ENCODE peak calls at places on chromosomes 7 and 10, in seven cellular contexts. V is body of pancreas, P is A549, A is bronchial epithelial cell, L is GM23338, U is MM.1S, R is AG04450. W is an unnamed sample.

GRCh38 chr7:1937252-1937605 is 267.2 kb downstream of the ELFN1 start:
- DNase-seq in V (no peak), L (no peak), R (no peak), U (no peak), P (no peak), A (no peak), W (no peak)

GRCh38 chr10:86956195-86956840 is 1.1 kb downstream of the MMRN2 start:
- DNase-seq in R (no peak), A (no peak), V (no peak), U (no peak), L (no peak), P (no peak), W (no peak)

GRCh38 chr10:88546462-88546861 is 36.7 kb downstream of the RNLS start:
- DNase-seq in U (no peak), V (no peak), P (no peak), A (no peak), R (no peak), L (no peak), W (no peak)

GRCh38 chr10:47421057-47421952 is 37.2 kb upstream of the ZNF488 start:
- DNase-seq in V (no peak), U (no peak), P (no peak), A (peak; percentile 83), L (no peak), R (peak; percentile 36), W (peak; percentile 86)

GRCh38 chr10:85849315-85849714 is 517.3 kb downstream of the GRID1 start:
- DNase-seq in R (no peak), V (no peak), P (no peak), L (no peak), A (no peak), U (no peak), W (no peak)

GRCh38 chr10:63520463-63521388 is 475 bp upstream of the REEP3 start:
- DNase-seq in A (peak; percentile 61), L (peak; percentile 85), U (peak; percentile 67), V (peak; percentile 74), P (peak; percentile 81), R (no peak), W (peak; percentile 74)

GRCh38 chr10:33487014-33487776 is 152.7 kb upstream of the NRP1 start:
- DNase-seq in U (peak; percentile 53), L (no peak), A (no peak), V (no peak), P (peak; percentile 44), R (no peak), W (peak; percentile 48)

GRCh38 chr7:112204776-112205347 is 1.3 kb downstream of the DOCK4 start:
- DNase-seq in L (no peak), P (no peak), U (peak; percentile 55), A (no peak), V (no peak), R (no peak), W (peak; percentile 37)

GRCh38 chr7:100166317-100166940 is 2.0 kb downstream of the GAL3ST4 start:
- DNase-seq in V (no peak), A (no peak), U (no peak), L (no peak), R (no peak), P (no peak), W (no peak)

GRCh38 chr10:98403812-98404504 is 11.0 kb downstream of the PYROXD2 start:
- DNase-seq in U (no peak), A (peak; percentile 55), V (no peak), R (peak; percentile 33), L (no peak), P (no peak), W (no peak)

GRCh38 chr7:158470336-158470735 is 117.3 kb downstream of the PTPRN2 start:
- DNase-seq in P (no peak), R (no peak), A (no peak), L (peak; percentile 48), V (no peak), U (no peak), W (no peak)

GRCh38 chr10:116888380-116889055 is 39.2 kb downstream of the ENO4 start:
- DNase-seq in V (peak; percentile 76), A (peak; percentile 91), P (peak; percentile 61), L (peak; percentile 63), U (no peak), R (peak; percentile 55), W (peak; percentile 87)

GRCh38 chr7:122136639-122137253 is 7.3 kb downstream of the AASS start:
- DNase-seq in P (no peak), V (no peak), R (no peak), A (peak; percentile 22), U (no peak), L (no peak), W (peak; percentile 26)

GRCh38 chr10:102675887-102676616 is 31.8 kb downstream of the TRIM8 start:
- DNase-seq in R (peak; percentile 92), V (no peak), P (no peak), L (no peak), U (peak; percentile 51), A (peak; percentile 73), W (peak; percentile 99)
- H3K4me3 ChIP-seq in R (peak overlapping the region; percentile 45), V (no peak overlapping the region), P (no peak overlapping the region), L (peak overlapping the region; percentile 40), U (no peak overlapping the region), A (no peak overlapping the region), W (no peak overlapping the region)

DNA sequence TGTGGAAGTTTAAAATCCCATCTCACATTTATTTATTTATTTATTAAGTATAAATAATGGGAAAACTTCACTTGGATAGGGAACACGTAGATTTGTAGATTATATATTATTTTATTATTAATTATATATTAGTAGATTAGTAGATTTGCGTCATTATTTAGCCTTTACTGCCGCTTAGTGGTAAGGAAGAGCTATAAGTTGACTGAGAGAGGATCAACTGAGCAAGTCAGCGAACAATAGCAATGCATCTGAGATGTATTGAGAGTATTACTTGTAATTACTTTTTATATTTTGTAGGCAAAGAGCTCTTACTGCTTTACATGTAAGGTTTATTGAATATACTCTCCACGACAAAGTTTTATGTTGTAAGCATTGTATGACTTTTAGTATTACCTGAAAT is 244.5 kb upstream of the ANKRD30A start:
- DNase-seq in A (peak; percentile 34), P (peak; percentile 45), U (peak; percentile 34), R (peak; percentile 8), L (peak; percentile 60), V (no peak), W (peak; percentile 75)
- TF ChIP-seq CTCF in A (peak; percentile 31), P (peak; percentile 71), U (peak; percentile 35), R (peak; percentile 78), L (peak; percentile 61), V (peak; percentile 31), W (peak; percentile 72)

DNA sequence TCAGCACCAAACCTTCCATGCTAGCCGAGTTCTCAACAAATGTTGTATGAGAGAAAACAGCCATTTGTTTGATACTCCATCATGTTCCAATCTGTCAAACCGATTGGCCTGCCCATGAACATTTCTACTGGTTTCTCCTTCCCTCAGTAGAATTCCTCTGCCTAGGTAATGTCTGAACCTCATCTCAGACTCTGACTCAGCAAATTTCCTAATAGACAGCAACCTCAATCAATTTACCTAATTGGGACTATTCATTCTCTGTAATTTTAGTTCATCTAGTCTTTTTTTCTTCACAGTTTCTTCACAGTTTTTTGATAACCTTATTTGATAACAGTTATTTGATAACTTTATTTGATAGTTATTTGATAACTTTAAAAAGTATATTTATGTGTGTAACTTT is 585.1 kb downstream of the DNAJB9 start:
- DNase-seq in P (no peak), U (no peak), V (no peak), R (no peak), L (no peak), A (no peak), W (no peak)
- H3K4me3 ChIP-seq in P (no peak overlapping the region), U (no peak overlapping the region), V (no peak overlapping the region), R (no peak overlapping the region), L (no peak overlapping the region), A (no peak overlapping the region), W (no peak overlapping the region)

GRCh38 chr7:140060243-140060630 is 2.5 kb downstream of the PARP12 start:
- DNase-seq in A (peak; percentile 75), L (no peak), U (no peak), R (no peak), P (no peak), V (no peak), W (no peak)
- TF ChIP-seq CTCF in A (no peak), L (no peak), U (no peak), R (no peak), P (no peak), V (no peak), W (no peak)

DNA sequence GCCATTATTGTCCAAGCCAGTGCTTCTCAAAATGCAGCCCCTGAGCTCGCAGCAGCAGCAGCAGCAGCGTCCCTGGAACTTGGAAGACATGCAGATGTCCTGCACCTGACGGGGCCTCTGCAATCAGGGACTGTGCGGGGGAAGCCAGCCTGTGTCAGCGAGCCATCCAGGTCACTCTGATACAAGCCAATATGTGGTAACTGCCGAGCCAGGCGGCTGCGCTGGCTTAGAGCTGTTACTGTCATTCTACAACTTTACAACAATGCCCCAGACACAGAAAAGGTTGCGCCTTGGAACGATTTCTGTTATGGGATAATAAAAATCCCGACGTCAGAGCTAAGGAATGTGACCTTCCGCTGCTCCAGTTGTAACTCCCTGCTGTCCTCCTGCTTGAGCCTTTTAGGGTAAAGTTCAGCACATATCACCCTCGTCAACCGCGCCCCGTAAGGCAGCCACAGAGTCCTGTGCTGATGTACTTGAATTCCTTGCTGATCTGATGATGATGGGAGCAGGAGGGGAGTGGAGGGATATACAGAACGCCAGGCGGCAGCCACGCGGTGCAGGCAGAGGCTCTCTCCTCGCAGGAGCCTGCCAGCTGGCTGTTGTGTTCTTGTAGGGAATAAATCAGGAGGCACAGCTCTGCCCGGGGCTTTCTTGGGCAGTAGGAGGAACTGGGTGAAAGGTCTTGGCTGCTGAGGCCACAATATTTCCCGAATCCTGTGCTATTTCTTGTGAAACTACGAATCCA is 20.0 kb upstream of the CRYGN start:
- DNase-seq in V (peak; percentile 81), A (peak; percentile 45), U (no peak), P (peak; percentile 90), L (peak; percentile 75), R (peak; percentile 72), W (peak; percentile 92)
- H3K4me3 ChIP-seq in V (no peak overlapping the region), A (no peak overlapping the region), U (no peak overlapping the region), P (peak overlapping the region; percentile 15), L (no peak overlapping the region), R (peak overlapping the region; percentile 39), W (peak overlapping the region; percentile 31)

DNA sequence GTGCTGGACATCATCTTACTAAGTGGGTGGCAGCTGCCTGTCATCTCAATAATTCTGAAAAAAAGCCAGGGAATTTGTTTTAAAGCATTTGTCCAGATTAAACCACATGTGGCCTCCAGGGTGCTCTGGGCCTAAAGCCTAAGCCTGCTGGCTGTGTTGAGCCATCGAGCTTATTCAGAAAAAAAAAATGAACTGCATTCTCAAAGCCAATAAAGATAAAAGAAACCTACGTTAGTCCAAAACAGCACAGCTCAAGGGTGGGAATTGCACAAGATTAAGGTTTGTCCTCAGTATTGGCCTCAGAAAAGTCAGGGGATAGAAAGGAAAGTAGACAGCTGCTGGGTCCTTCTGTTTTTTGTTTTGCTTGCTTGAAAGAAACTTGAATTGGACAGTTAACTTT is 22.6 kb upstream of the PRTFDC1 start:
- DNase-seq in R (no peak), L (no peak), A (no peak), P (peak; percentile 3), V (no peak), U (no peak), W (peak; percentile 92)
- TF ChIP-seq CTCF in R (peak; percentile 39), L (no peak), A (no peak), P (no peak), V (no peak), U (no peak), W (peak; percentile 52)

W was measured in choroid plexus epithelial cell.